ENCODE peak calls at places on chromosomes 12 and 14, in six cellular contexts. C, W, E, F, N and B are unnamed samples.

GRCh38 chr14:52473557-52473956 is 78.7 kb downstream of the TXNDC16 start:
- DNase-seq in E (no peak), C (no peak), F (no peak), N (peak), W (no peak), B (peak)

GRCh38 chr12:1878695-1879094 is 39.8 kb downstream of the CACNA2D4 start:
- DNase-seq in N (no peak), C (no peak), F (no peak), E (no peak), W (no peak), B (no peak)

GRCh38 chr14:74732387-74732786 is 19.4 kb downstream of the FCF1 start:
- DNase-seq in F (no peak), C (no peak), W (no peak), E (no peak), N (no peak), B (no peak)

GRCh38 chr12:131587565-131587964 is 123.3 kb upstream of the SFSWAP start:
- DNase-seq in C (no peak), E (no peak), F (no peak), W (no peak), N (no peak), B (no peak)

GRCh38 chr12:19744760-19745218 is 305.5 kb downstream of the AEBP2 start:
- DNase-seq in E (no peak), F (no peak), W (no peak), N (peak), C (no peak), B (peak)

GRCh38 chr14:56341766-56342418 is 223.7 kb downstream of the PELI2 start:
- DNase-seq in F (no peak), C (no peak), W (no peak), N (peak), E (no peak), B (peak)

GRCh38 chr14:32932921-32933622 is 5.6 kb upstream of the NPAS3 start:
- DNase-seq in E (no peak), N (no peak), W (no peak), F (no peak), C (no peak), B (no peak)

GRCh38 chr12:70812124-70812523 is 108.4 kb downstream of the PTPRR start:
- DNase-seq in C (no peak), F (no peak), E (no peak), N (no peak), W (no peak), B (no peak)

GRCh38 chr12:127893875-127894635 is 372.9 kb upstream of the TMEM132C start:
- DNase-seq in C (no peak), F (no peak), W (no peak), N (no peak), E (no peak), B (peak)

GRCh38 chr14:50607181-50607580 is 47.2 kb downstream of the ATL1 start:
- DNase-seq in W (peak), E (no peak), F (no peak), N (no peak), C (no peak), B (no peak)

GRCh38 chr14:105460116-105460515 is 14.5 kb upstream of the CRIP2 start:
- DNase-seq in E (no peak), F (no peak), W (no peak), C (no peak), N (no peak), B (no peak)

GRCh38 chr14:95482967-95483842 is 33.2 kb downstream of the SYNE3 start:
- DNase-seq in N (peak), F (no peak), E (no peak), C (peak), W (peak), B (peak)

GRCh38 chr14:50928002-50928635 is 16.2 kb downstream of the PYGL start:
- DNase-seq in F (no peak), W (peak), E (no peak), N (peak), C (no peak), B (peak)

GRCh38 chr14:67532998-67533753 is at the start of gene PLEKHH1:
- DNase-seq in N (peak), W (no peak), C (peak), F (peak), E (no peak), B (peak)

GRCh38 chr12:118544569-118544968 is 168.2 kb downstream of the SUDS3 start:
- DNase-seq in F (no peak), C (no peak), N (peak), E (peak), W (peak), B (peak)

GRCh38 chr14:31420013-31420318 is 384 bp downstream of the HEATR5A start:
- DNase-seq in F (peak), E (no peak), N (no peak), C (peak), W (no peak), B (no peak)

GRCh38 chr12:106753526-106753925 is 21.0 kb upstream of the RIC8B start:
- DNase-seq in C (no peak), E (no peak), W (no peak), F (peak), N (no peak), B (no peak)

GRCh38 chr12:121355818-121356217 is 3.6 kb upstream of the ANAPC5 start:
- DNase-seq in W (no peak), N (no peak), C (no peak), F (no peak), E (no peak), B (no peak)

GRCh38 chr14:55599250-55599879 is 19.4 kb downstream of the KTN1 start:
- DNase-seq in F (no peak), C (peak), W (no peak), N (peak), E (peak), B (no peak)

GRCh38 chr12:110846615-110847566 is at the start of gene CCDC63:
- DNase-seq in E (no peak), N (peak), F (peak), C (peak), W (no peak), B (peak)

GRCh38 chr14:104387385-104388010 is 192.1 kb upstream of the C14orf180 start:
- DNase-seq in E (no peak), C (no peak), W (no peak), F (no peak), N (no peak), B (no peak)

GRCh38 chr12:102501773-102502172 is 21.4 kb upstream of the IGF1 start:
- DNase-seq in W (no peak), C (no peak), F (no peak), E (no peak), N (no peak), B (no peak)

DNA sequence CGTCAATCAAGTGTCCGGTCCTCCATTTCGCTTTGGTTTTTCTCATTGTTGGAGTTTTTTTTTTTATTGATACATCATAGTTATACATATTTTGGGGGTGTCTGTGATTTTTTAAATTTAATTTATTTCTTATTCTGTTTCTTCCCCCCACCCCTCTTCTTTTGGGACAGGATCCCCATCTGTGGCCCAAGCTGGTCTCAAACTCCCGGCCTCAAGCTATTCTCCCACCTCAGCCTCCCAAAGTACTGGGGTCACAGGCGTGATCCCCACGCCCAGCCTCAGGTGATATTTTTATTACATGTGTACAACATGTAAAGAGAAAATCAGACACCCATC is 51.3 kb upstream of the ZFP36L1 start:
- DNase-seq in E (no peak), W (no peak), N (no peak), F (no peak), C (no peak), B (no peak)
- H3K4me3 ChIP-seq in E (no peak), W (no peak), N (no peak), F (no peak), C (no peak), B (no peak)

DNA sequence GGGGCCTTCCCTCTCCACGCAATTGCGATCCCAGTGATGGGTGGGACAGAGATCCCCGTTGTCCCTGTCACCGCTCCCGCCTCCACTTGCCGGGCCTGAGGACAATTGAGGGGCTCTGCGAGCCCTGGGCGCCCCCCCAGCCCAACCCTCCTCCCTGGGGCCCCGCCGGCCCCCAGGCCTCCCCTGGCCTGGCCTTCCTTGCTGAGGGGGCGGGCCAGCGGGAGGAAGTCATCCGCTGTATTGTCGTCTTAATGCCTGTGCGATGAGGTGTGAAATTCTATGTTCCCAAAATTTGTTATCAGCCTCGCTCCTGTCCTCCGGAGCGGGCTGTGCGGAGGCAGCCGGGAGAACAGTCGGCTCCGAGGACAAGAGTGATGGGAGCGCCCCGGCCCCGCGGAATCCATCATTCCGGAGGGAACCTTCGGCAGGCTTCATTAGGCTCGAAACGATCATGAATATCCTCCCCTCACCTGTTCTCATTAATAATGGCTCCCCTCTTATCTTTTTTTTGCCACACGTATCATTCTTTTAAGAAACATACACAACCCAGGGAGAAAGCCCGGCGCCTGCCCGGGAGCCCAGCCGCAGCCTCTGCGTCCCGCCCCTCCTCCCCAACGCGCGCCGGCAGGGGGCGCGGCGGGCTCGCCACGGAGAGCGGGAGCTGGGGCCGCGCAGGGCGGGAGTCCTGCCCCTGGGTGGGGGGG is 17.3 kb upstream of the DLK1 start:
- DNase-seq in N (no peak), W (no peak), E (no peak), C (no peak), F (no peak), B (peak)
- TF ChIP-seq CTCF in N (no peak), W (peak), E (no peak), C (peak), F (no peak), B (peak)

GRCh38 chr12:130161261-130162231 is 718 bp upstream of the FZD10 start:
- DNase-seq in N (no peak), C (no peak), F (no peak), W (no peak), E (no peak), B (peak)

GRCh38 chr12:130162267-130162666 is at the start of gene FZD10:
- DNase-seq in C (no peak), E (no peak), N (no peak), W (no peak), F (no peak), B (no peak)

GRCh38 chr12:130163461-130164215 is 1.4 kb downstream of the FZD10 start:
- DNase-seq in N (no peak), F (no peak), E (no peak), W (no peak), C (no peak), B (no peak)

GRCh38 chr12:130164216-130164542 is 1.9 kb downstream of the FZD10 start:
- DNase-seq in N (no peak), W (no peak), C (no peak), F (no peak), E (no peak), B (no peak)

DNA sequence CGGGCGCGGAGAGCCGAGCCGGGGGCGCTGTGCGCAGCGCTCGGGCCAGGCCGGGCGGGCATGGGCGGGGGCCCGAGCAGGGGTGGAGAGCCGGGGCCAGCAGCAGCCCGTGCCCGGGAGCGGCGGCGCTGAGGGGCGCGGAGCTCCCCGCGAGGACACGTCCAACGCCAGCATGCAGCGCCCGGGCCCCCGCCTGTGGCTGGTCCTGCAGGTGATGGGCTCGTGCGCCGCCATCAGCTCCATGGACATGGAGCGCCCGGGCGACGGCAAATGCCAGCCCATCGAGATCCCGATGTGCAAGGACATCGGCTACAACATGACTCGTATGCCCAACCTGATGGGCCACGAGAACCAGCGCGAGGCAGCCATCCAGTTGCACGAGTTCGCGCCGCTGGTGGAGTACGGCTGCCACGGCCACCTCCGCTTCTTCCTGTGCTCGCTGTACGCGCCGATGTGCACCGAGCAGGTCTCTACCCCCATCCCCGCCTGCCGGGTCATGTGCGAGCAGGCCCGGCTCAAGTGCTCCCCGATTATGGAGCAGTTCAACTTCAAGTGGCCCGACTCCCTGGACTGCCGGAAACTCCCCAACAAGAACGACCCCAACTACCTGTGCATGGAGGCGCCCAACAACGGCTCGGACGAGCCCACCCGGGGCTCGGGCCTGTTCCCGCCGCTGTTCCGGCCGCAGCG is 652 bp downstream of the FZD10 start:
- DNase-seq in W (no peak), F (no peak), N (no peak), E (no peak), C (no peak), B (no peak)
- H3K4me3 ChIP-seq in W (no peak), F (no peak), N (no peak), E (no peak), C (peak), B (no peak)

DNA sequence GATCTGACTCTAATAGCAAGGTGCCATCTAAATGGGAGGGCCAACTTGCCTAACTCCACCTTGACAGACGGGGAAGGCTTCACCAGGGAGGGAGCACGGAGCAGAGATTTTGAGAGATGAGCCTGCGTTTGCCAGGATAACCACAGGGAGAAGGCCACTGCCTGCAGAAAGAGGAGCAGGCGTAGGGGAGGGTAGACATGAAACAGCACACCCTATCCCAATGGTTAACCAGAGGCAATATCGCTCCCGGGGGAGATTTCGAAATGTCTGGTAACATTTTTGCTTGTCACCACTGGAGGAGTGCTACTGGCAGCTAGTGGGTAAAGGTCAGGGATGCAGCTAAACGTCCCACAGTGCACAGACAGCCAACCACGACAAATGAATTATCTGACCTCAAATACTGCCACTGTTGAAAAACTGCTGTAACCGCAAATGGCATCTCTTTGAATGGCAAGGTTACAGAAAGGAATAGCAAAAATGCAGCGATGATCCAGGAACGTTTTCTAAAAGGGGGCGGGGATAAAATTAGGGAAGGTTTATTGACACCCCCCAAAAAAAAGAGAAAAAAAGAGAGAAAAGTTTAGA is 126.0 kb upstream of the ATF7IP start:
- DNase-seq in N (peak), F (peak), C (no peak), W (no peak), E (no peak), B (peak)
- TF ChIP-seq CTCF in N (no peak), F (no peak), C (peak), W (no peak), E (peak), B (peak)

GRCh38 chr12:12889701-12890100 is 1.7 kb upstream of the GPRC5A start:
- DNase-seq in F (no peak), E (no peak), C (no peak), W (no peak), N (no peak), B (no peak)

GRCh38 chr12:12891646-12892355 is 439 bp downstream of the GPRC5A start:
- DNase-seq in F (no peak), C (no peak), W (no peak), E (no peak), N (no peak), B (no peak)

GRCh38 chr12:12892670-12893290 is 1.4 kb downstream of the GPRC5A start:
- DNase-seq in W (no peak), N (no peak), C (peak), F (no peak), E (no peak), B (no peak)

GRCh38 chr12:12890815-12891645 is at the start of gene GPRC5A:
- DNase-seq in N (peak), F (no peak), W (peak), E (peak), C (peak), B (peak)

DNA sequence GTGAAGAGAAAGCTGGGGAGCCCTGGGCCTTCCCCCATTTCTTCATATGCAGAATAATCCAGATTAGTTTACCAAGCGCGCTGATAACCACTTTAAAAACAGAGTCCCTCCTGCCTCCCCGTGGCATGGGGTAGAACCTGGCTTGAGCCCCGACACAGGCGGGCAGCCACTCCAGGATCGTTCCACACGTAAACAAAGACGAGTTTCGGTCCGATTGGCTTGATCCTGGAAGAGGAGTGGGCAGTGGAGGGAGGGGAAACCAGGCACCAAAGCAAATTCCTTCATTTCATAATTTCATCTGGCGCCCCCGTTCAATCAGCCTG is 909 bp upstream of the GPRC5A start:
- DNase-seq in C (no peak), N (no peak), W (no peak), E (no peak), F (no peak), B (no peak)
- H3K4me3 ChIP-seq in C (peak), N (peak), W (peak), E (peak), F (peak), B (peak)

DNA sequence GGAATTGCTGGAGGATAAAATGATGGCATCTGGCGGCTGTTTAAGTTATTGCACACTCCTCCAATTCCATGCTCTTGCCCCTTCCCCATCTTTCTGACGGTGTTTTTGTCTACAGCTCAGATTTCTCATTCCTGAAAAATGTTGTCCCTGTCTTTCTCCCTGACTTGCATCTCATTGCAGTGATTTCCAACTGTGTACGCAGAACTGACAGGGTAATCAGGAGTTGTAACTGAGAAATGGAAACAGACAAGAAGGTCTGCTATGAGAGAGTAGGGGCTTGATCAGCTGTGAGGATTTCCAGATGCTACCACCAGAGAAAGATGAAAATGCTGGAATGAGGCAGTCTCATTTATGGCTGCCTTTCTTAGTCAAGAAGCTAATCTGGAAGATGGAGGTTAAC is 1.3 kb downstream of the ERP27 start:
- DNase-seq in C (no peak), W (no peak), E (no peak), F (no peak), N (no peak), B (no peak)
- TF ChIP-seq CTCF in C (no peak), W (no peak), E (no peak), F (no peak), N (no peak), B (peak)

GRCh38 chr12:6280053-6280469 is 30.4 kb upstream of the PLEKHG6 start:
- DNase-seq in W (peak), N (peak), C (peak), E (peak), F (no peak), B (peak)
- H3K4me3 ChIP-seq in W (no peak), N (no peak), C (no peak), E (peak), F (no peak), B (no peak)

GRCh38 chr12:88325076-88325827 is 183.1 kb downstream of the TMTC3 start:
- DNase-seq in E (no peak), C (no peak), F (no peak), W (peak), N (peak), B (peak)
- TF ChIP-seq CTCF in E (no peak), C (no peak), F (no peak), W (peak), N (peak), B (peak)

GRCh38 chr14:22561661-22562579 is 27.1 kb downstream of the DAD1 start:
- DNase-seq in N (no peak), E (no peak), C (peak), W (no peak), F (peak), B (peak)

GRCh38 chr14:22560638-22561365 is 28.2 kb downstream of the DAD1 start:
- DNase-seq in W (no peak), N (no peak), F (peak), E (no peak), C (no peak), B (peak)

GRCh38 chr14:22559041-22559440 is 30.0 kb downstream of the DAD1 start:
- DNase-seq in W (no peak), C (no peak), F (no peak), E (no peak), N (no peak), B (no peak)

GRCh38 chr14:22563987-22564386 is 25.0 kb downstream of the DAD1 start:
- DNase-seq in W (no peak), C (no peak), N (no peak), E (no peak), F (no peak), B (peak)

DNA sequence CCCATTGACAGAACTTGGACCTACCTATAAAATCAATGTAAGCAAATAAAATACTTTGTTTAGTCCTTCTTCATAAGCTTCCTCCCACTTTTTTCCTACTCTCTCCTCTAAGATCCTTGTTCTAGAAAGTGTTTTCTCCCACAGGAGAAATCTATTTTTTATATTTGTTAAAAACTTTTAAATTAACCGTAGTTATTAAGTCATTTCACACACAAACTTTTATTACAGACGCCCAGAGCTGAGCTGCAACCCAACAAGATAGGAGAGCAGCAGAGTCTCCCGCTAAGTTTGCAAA is 27.7 kb downstream of the DAD1 start:
- DNase-seq in E (no peak), W (no peak), N (no peak), C (no peak), F (no peak), B (no peak)
- H3K4me3 ChIP-seq in E (no peak), W (no peak), N (no peak), C (no peak), F (peak), B (no peak)